ENCODE peak calls at places on chromosomes 4 and X, in eight cellular contexts. One of them, this sample, is unnamed.

GRCh38 chrX:15769300-15769954 is 20.9 kb upstream of the ZRSR2 start:
- DNase-seq in kidney: no peak
- DNase-seq in memory B cell: no peak
- DNase-seq in heart left ventricle: no peak
- DNase-seq in globus pallidus: no peak
- DNase-seq in activated naive CD4-positive, alpha-beta T cell treated with anti-CD3 and anti-CD28 coated beads, Interleukin-2, amount 50 U/mL, for 72 hours: no peak
- DNase-seq in stimulated activated CD4-positive, alpha-beta T cell treated with anti-CD3 and anti-CD28 coated beads, Interleukin-4, amount 100 ng/mL, for 48 hours: no peak
- DNase-seq in SW 1271: no peak
- DNase-seq in this sample: no peak

GRCh38 chrX:129701624-129702069 is 37.1 kb upstream of the XPNPEP2 start:
- DNase-seq in memory B cell: no peak
- DNase-seq in activated naive CD4-positive, alpha-beta T cell treated with anti-CD3 and anti-CD28 coated beads, Interleukin-2, amount 50 U/mL, for 72 hours: no peak
- DNase-seq in kidney: peak; percentile 82
- DNase-seq in heart left ventricle: peak; percentile 87
- DNase-seq in stimulated activated CD4-positive, alpha-beta T cell treated with anti-CD3 and anti-CD28 coated beads, Interleukin-4, amount 100 ng/mL, for 48 hours: no peak
- DNase-seq in SW 1271: no peak
- DNase-seq in globus pallidus: peak; percentile 43
- DNase-seq in this sample: peak; percentile 82

GRCh38 chrX:68665502-68665901 is 18.0 kb downstream of the STARD8 start:
- DNase-seq in memory B cell: no peak
- DNase-seq in activated naive CD4-positive, alpha-beta T cell treated with anti-CD3 and anti-CD28 coated beads, Interleukin-2, amount 50 U/mL, for 72 hours: no peak
- DNase-seq in stimulated activated CD4-positive, alpha-beta T cell treated with anti-CD3 and anti-CD28 coated beads, Interleukin-4, amount 100 ng/mL, for 48 hours: no peak
- DNase-seq in SW 1271: no peak
- DNase-seq in kidney: no peak
- DNase-seq in heart left ventricle: peak; percentile 55
- DNase-seq in globus pallidus: no peak
- DNase-seq in this sample: peak; percentile 43

GRCh38 chrX:79117078-79117477 is 27.4 kb upstream of the GPR174 start:
- DNase-seq in memory B cell: no peak
- DNase-seq in SW 1271: no peak
- DNase-seq in globus pallidus: no peak
- DNase-seq in activated naive CD4-positive, alpha-beta T cell treated with anti-CD3 and anti-CD28 coated beads, Interleukin-2, amount 50 U/mL, for 72 hours: no peak
- DNase-seq in kidney: no peak
- DNase-seq in heart left ventricle: no peak
- DNase-seq in stimulated activated CD4-positive, alpha-beta T cell treated with anti-CD3 and anti-CD28 coated beads, Interleukin-4, amount 100 ng/mL, for 48 hours: no peak
- DNase-seq in this sample: no peak

GRCh38 chr4:56656346-56656643 is 24.8 kb downstream of the HOPX start:
- DNase-seq in stimulated activated CD4-positive, alpha-beta T cell treated with anti-CD3 and anti-CD28 coated beads, Interleukin-4, amount 100 ng/mL, for 48 hours: peak; percentile 53
- DNase-seq in globus pallidus: no peak
- DNase-seq in memory B cell: peak; percentile 21
- DNase-seq in heart left ventricle: peak; percentile 38
- DNase-seq in SW 1271: no peak
- DNase-seq in kidney: peak; percentile 87
- DNase-seq in activated naive CD4-positive, alpha-beta T cell treated with anti-CD3 and anti-CD28 coated beads, Interleukin-2, amount 50 U/mL, for 72 hours: peak; percentile 57
- DNase-seq in this sample: peak; percentile 52

GRCh38 chr4:25580633-25581467 is 74.8 kb upstream of the SLC34A2 start:
- DNase-seq in memory B cell: no peak
- DNase-seq in kidney: no peak
- DNase-seq in activated naive CD4-positive, alpha-beta T cell treated with anti-CD3 and anti-CD28 coated beads, Interleukin-2, amount 50 U/mL, for 72 hours: no peak
- DNase-seq in heart left ventricle: no peak
- DNase-seq in stimulated activated CD4-positive, alpha-beta T cell treated with anti-CD3 and anti-CD28 coated beads, Interleukin-4, amount 100 ng/mL, for 48 hours: no peak
- DNase-seq in SW 1271: no peak
- DNase-seq in globus pallidus: no peak
- DNase-seq in this sample: no peak

GRCh38 chrX:120560405-120560841 is 339 bp downstream of the CUL4B start:
- DNase-seq in globus pallidus: no peak
- DNase-seq in stimulated activated CD4-positive, alpha-beta T cell treated with anti-CD3 and anti-CD28 coated beads, Interleukin-4, amount 100 ng/mL, for 48 hours: peak; percentile 23
- DNase-seq in kidney: no peak
- DNase-seq in SW 1271: peak; percentile 57
- DNase-seq in activated naive CD4-positive, alpha-beta T cell treated with anti-CD3 and anti-CD28 coated beads, Interleukin-2, amount 50 U/mL, for 72 hours: no peak
- DNase-seq in heart left ventricle: no peak
- DNase-seq in memory B cell: no peak
- DNase-seq in this sample: peak; percentile 25

GRCh38 chr4:167031534-167032156 is 202.6 kb downstream of the SPOCK3 start:
- DNase-seq in activated naive CD4-positive, alpha-beta T cell treated with anti-CD3 and anti-CD28 coated beads, Interleukin-2, amount 50 U/mL, for 72 hours: no peak
- DNase-seq in memory B cell: no peak
- DNase-seq in heart left ventricle: no peak
- DNase-seq in SW 1271: no peak
- DNase-seq in stimulated activated CD4-positive, alpha-beta T cell treated with anti-CD3 and anti-CD28 coated beads, Interleukin-4, amount 100 ng/mL, for 48 hours: no peak
- DNase-seq in globus pallidus: no peak
- DNase-seq in kidney: no peak
- DNase-seq in this sample: no peak

GRCh38 chr4:55545681-55546632 is 752 bp downstream of the CLOCK start:
- DNase-seq in activated naive CD4-positive, alpha-beta T cell treated with anti-CD3 and anti-CD28 coated beads, Interleukin-2, amount 50 U/mL, for 72 hours: peak; percentile 77
- DNase-seq in stimulated activated CD4-positive, alpha-beta T cell treated with anti-CD3 and anti-CD28 coated beads, Interleukin-4, amount 100 ng/mL, for 48 hours: peak; percentile 49
- DNase-seq in kidney: peak; percentile 94
- DNase-seq in heart left ventricle: peak; percentile 88
- DNase-seq in SW 1271: peak; percentile 73
- DNase-seq in globus pallidus: peak; percentile 77
- DNase-seq in memory B cell: peak; percentile 70
- DNase-seq in this sample: peak; percentile 92

GRCh38 chr4:186832906-186833305 is 109.2 kb upstream of the FAT1 start:
- DNase-seq in activated naive CD4-positive, alpha-beta T cell treated with anti-CD3 and anti-CD28 coated beads, Interleukin-2, amount 50 U/mL, for 72 hours: no peak
- DNase-seq in heart left ventricle: no peak
- DNase-seq in stimulated activated CD4-positive, alpha-beta T cell treated with anti-CD3 and anti-CD28 coated beads, Interleukin-4, amount 100 ng/mL, for 48 hours: no peak
- DNase-seq in SW 1271: no peak
- DNase-seq in globus pallidus: no peak
- DNase-seq in memory B cell: no peak
- DNase-seq in kidney: no peak
- DNase-seq in this sample: no peak

GRCh38 chr4:68748181-68748981 is 67.4 kb upstream of the UGT2B10 start:
- DNase-seq in kidney: no peak
- DNase-seq in heart left ventricle: no peak
- DNase-seq in memory B cell: no peak
- DNase-seq in globus pallidus: no peak
- DNase-seq in stimulated activated CD4-positive, alpha-beta T cell treated with anti-CD3 and anti-CD28 coated beads, Interleukin-4, amount 100 ng/mL, for 48 hours: no peak
- DNase-seq in activated naive CD4-positive, alpha-beta T cell treated with anti-CD3 and anti-CD28 coated beads, Interleukin-2, amount 50 U/mL, for 72 hours: no peak
- DNase-seq in SW 1271: peak; percentile 10
- DNase-seq in this sample: no peak

GRCh38 chr4:79663157-79663556 is 255.1 kb upstream of the GK2 start:
- DNase-seq in memory B cell: no peak
- DNase-seq in heart left ventricle: no peak
- DNase-seq in SW 1271: no peak
- DNase-seq in globus pallidus: no peak
- DNase-seq in kidney: no peak
- DNase-seq in stimulated activated CD4-positive, alpha-beta T cell treated with anti-CD3 and anti-CD28 coated beads, Interleukin-4, amount 100 ng/mL, for 48 hours: no peak
- DNase-seq in activated naive CD4-positive, alpha-beta T cell treated with anti-CD3 and anti-CD28 coated beads, Interleukin-2, amount 50 U/mL, for 72 hours: no peak
- DNase-seq in this sample: no peak

GRCh38 chr4:124633285-124633941 is 79.1 kb downstream of the ANKRD50 start:
- DNase-seq in globus pallidus: no peak
- DNase-seq in heart left ventricle: no peak
- DNase-seq in kidney: no peak
- DNase-seq in memory B cell: no peak
- DNase-seq in stimulated activated CD4-positive, alpha-beta T cell treated with anti-CD3 and anti-CD28 coated beads, Interleukin-4, amount 100 ng/mL, for 48 hours: no peak
- DNase-seq in SW 1271: no peak
- DNase-seq in activated naive CD4-positive, alpha-beta T cell treated with anti-CD3 and anti-CD28 coated beads, Interleukin-2, amount 50 U/mL, for 72 hours: no peak
- DNase-seq in this sample: no peak

GRCh38 chr4:140901736-140902336 is 145.7 kb upstream of the TBC1D9 start:
- DNase-seq in globus pallidus: no peak
- DNase-seq in heart left ventricle: no peak
- DNase-seq in activated naive CD4-positive, alpha-beta T cell treated with anti-CD3 and anti-CD28 coated beads, Interleukin-2, amount 50 U/mL, for 72 hours: no peak
- DNase-seq in kidney: no peak
- DNase-seq in memory B cell: no peak
- DNase-seq in stimulated activated CD4-positive, alpha-beta T cell treated with anti-CD3 and anti-CD28 coated beads, Interleukin-4, amount 100 ng/mL, for 48 hours: no peak
- DNase-seq in SW 1271: no peak
- DNase-seq in this sample: no peak

GRCh38 chr4:35151816-35152572 is 1092.3 kb downstream of the ARAP2 start:
- DNase-seq in heart left ventricle: no peak
- DNase-seq in stimulated activated CD4-positive, alpha-beta T cell treated with anti-CD3 and anti-CD28 coated beads, Interleukin-4, amount 100 ng/mL, for 48 hours: no peak
- DNase-seq in globus pallidus: no peak
- DNase-seq in activated naive CD4-positive, alpha-beta T cell treated with anti-CD3 and anti-CD28 coated beads, Interleukin-2, amount 50 U/mL, for 72 hours: no peak
- DNase-seq in SW 1271: peak; percentile 32
- DNase-seq in kidney: no peak
- DNase-seq in memory B cell: no peak
- DNase-seq in this sample: no peak

GRCh38 chrX:85345523-85345922 is 33.9 kb downstream of the POF1B start:
- DNase-seq in heart left ventricle: no peak
- DNase-seq in stimulated activated CD4-positive, alpha-beta T cell treated with anti-CD3 and anti-CD28 coated beads, Interleukin-4, amount 100 ng/mL, for 48 hours: no peak
- DNase-seq in SW 1271: no peak
- DNase-seq in kidney: no peak
- DNase-seq in globus pallidus: no peak
- DNase-seq in activated naive CD4-positive, alpha-beta T cell treated with anti-CD3 and anti-CD28 coated beads, Interleukin-2, amount 50 U/mL, for 72 hours: no peak
- DNase-seq in memory B cell: no peak
- DNase-seq in this sample: no peak

GRCh38 chr4:142743071-142743825 is 102.9 kb downstream of the INPP4B start:
- DNase-seq in SW 1271: no peak
- DNase-seq in stimulated activated CD4-positive, alpha-beta T cell treated with anti-CD3 and anti-CD28 coated beads, Interleukin-4, amount 100 ng/mL, for 48 hours: no peak
- DNase-seq in globus pallidus: no peak
- DNase-seq in memory B cell: no peak
- DNase-seq in kidney: no peak
- DNase-seq in activated naive CD4-positive, alpha-beta T cell treated with anti-CD3 and anti-CD28 coated beads, Interleukin-2, amount 50 U/mL, for 72 hours: no peak
- DNase-seq in heart left ventricle: no peak
- DNase-seq in this sample: no peak

GRCh38 chrX:29496636-29497180 is 718.7 kb upstream of the MAGEB2 start:
- DNase-seq in globus pallidus: no peak
- DNase-seq in memory B cell: no peak
- DNase-seq in stimulated activated CD4-positive, alpha-beta T cell treated with anti-CD3 and anti-CD28 coated beads, Interleukin-4, amount 100 ng/mL, for 48 hours: no peak
- DNase-seq in activated naive CD4-positive, alpha-beta T cell treated with anti-CD3 and anti-CD28 coated beads, Interleukin-2, amount 50 U/mL, for 72 hours: no peak
- DNase-seq in kidney: no peak
- DNase-seq in heart left ventricle: no peak
- DNase-seq in SW 1271: no peak
- DNase-seq in this sample: no peak

GRCh38 chrX:38347136-38347535 is 5.3 kb upstream of the OTC start:
- DNase-seq in kidney: no peak
- DNase-seq in memory B cell: no peak
- DNase-seq in heart left ventricle: no peak
- DNase-seq in activated naive CD4-positive, alpha-beta T cell treated with anti-CD3 and anti-CD28 coated beads, Interleukin-2, amount 50 U/mL, for 72 hours: no peak
- DNase-seq in globus pallidus: peak; percentile 39
- DNase-seq in SW 1271: no peak
- DNase-seq in stimulated activated CD4-positive, alpha-beta T cell treated with anti-CD3 and anti-CD28 coated beads, Interleukin-4, amount 100 ng/mL, for 48 hours: no peak
- DNase-seq in this sample: no peak

GRCh38 chr4:139819082-139819481 is 153.5 kb downstream of the MGST2 start:
- DNase-seq in kidney: no peak
- DNase-seq in activated naive CD4-positive, alpha-beta T cell treated with anti-CD3 and anti-CD28 coated beads, Interleukin-2, amount 50 U/mL, for 72 hours: no peak
- DNase-seq in SW 1271: no peak
- DNase-seq in heart left ventricle: no peak
- DNase-seq in stimulated activated CD4-positive, alpha-beta T cell treated with anti-CD3 and anti-CD28 coated beads, Interleukin-4, amount 100 ng/mL, for 48 hours: no peak
- DNase-seq in globus pallidus: no peak
- DNase-seq in memory B cell: no peak
- DNase-seq in this sample: no peak

GRCh38 chr4:41430796-41431195 is 107.2 kb upstream of the LIMCH1 start:
- DNase-seq in kidney: no peak
- DNase-seq in activated naive CD4-positive, alpha-beta T cell treated with anti-CD3 and anti-CD28 coated beads, Interleukin-2, amount 50 U/mL, for 72 hours: no peak
- DNase-seq in SW 1271: no peak
- DNase-seq in heart left ventricle: no peak
- DNase-seq in globus pallidus: no peak
- DNase-seq in stimulated activated CD4-positive, alpha-beta T cell treated with anti-CD3 and anti-CD28 coated beads, Interleukin-4, amount 100 ng/mL, for 48 hours: no peak
- DNase-seq in memory B cell: no peak
- DNase-seq in this sample: no peak

GRCh38 chr4:109560687-109561452 is 824 bp downstream of the MCUB start:
- DNase-seq in heart left ventricle: peak; percentile 41
- DNase-seq in globus pallidus: peak; percentile 43
- DNase-seq in stimulated activated CD4-positive, alpha-beta T cell treated with anti-CD3 and anti-CD28 coated beads, Interleukin-4, amount 100 ng/mL, for 48 hours: peak; percentile 54
- DNase-seq in memory B cell: peak; percentile 45
- DNase-seq in SW 1271: peak; percentile 41
- DNase-seq in kidney: no peak
- DNase-seq in activated naive CD4-positive, alpha-beta T cell treated with anti-CD3 and anti-CD28 coated beads, Interleukin-2, amount 50 U/mL, for 72 hours: peak; percentile 77
- DNase-seq in this sample: peak; percentile 56